ENCODE peak calls at places on chromosomes 11 and 22, in four cellular contexts. One of them, this sample, is unnamed. For H3K4me1, the result is how much of the 10 kb centered on the place peaks cover.

GRCh38 chr11:10809373-10810199 is 860 bp upstream of the EIF4G2 start:
- DNase-seq in HCT116: peak
- DNase-seq in pancreas: peak
- DNase-seq in PC-9: no peak
- DNase-seq in this sample: no peak

GRCh38 chr22:43777204-43777671 is 34.9 kb downstream of the EFCAB6 start:
- DNase-seq in HCT116: no peak
- DNase-seq in pancreas: no peak
- DNase-seq in PC-9: peak
- DNase-seq in this sample: no peak

GRCh38 chr11:130611791-130612251 is 163.4 kb downstream of the ADAMTS15 start:
- DNase-seq in HCT116: no peak
- DNase-seq in pancreas: no peak
- DNase-seq in PC-9: no peak
- DNase-seq in this sample: no peak

GRCh38 chr11:107598225-107599139 is 7.5 kb downstream of the ELMOD1 start:
- DNase-seq in HCT116: peak
- DNase-seq in pancreas: no peak
- DNase-seq in PC-9: peak
- DNase-seq in this sample: no peak

GRCh38 chr11:111910637-111911562 is 670 bp downstream of the CRYAB start:
- DNase-seq in HCT116: no peak
- DNase-seq in pancreas: no peak
- DNase-seq in PC-9: no peak
- DNase-seq in this sample: no peak

GRCh38 chr11:109859325-109859724 is 233.9 kb upstream of the ZC3H12C start:
- DNase-seq in HCT116: peak
- DNase-seq in pancreas: no peak
- DNase-seq in PC-9: no peak
- DNase-seq in this sample: no peak

GRCh38 chr11:79906189-79906588 is 465.4 kb upstream of the TENM4 start:
- DNase-seq in HCT116: no peak
- DNase-seq in pancreas: no peak
- DNase-seq in PC-9: no peak
- DNase-seq in this sample: no peak

GRCh38 chr11:29484548-29484947 is 532.3 kb downstream of the KCNA4 start:
- DNase-seq in HCT116: no peak
- DNase-seq in pancreas: no peak
- DNase-seq in PC-9: no peak
- DNase-seq in this sample: no peak

GRCh38 chr11:6405039-6405667 is 13.7 kb downstream of the APBB1 start:
- DNase-seq in HCT116: no peak
- DNase-seq in pancreas: no peak
- DNase-seq in PC-9: no peak
- DNase-seq in this sample: no peak

GRCh38 chr11:6604081-6604626 is 580 bp downstream of the ILK start:
- DNase-seq in HCT116: no peak
- DNase-seq in pancreas: peak
- DNase-seq in PC-9: peak
- DNase-seq in this sample: no peak

GRCh38 chr11:73907191-73907590 is 30.4 kb downstream of the PAAF1 start:
- DNase-seq in HCT116: peak
- DNase-seq in pancreas: no peak
- DNase-seq in PC-9: peak
- DNase-seq in this sample: no peak

GRCh38 chr22:20866716-20867115 is 7.9 kb downstream of the SNAP29 start:
- DNase-seq in HCT116: no peak
- DNase-seq in pancreas: no peak
- DNase-seq in PC-9: no peak
- DNase-seq in this sample: no peak

GRCh38 chr11:122344281-122344680 is 228.3 kb upstream of the BLID start:
- DNase-seq in HCT116: no peak
- DNase-seq in pancreas: no peak
- DNase-seq in PC-9: no peak
- DNase-seq in this sample: no peak

GRCh38 chr11:118608268-118609214 is 1.1 kb downstream of the PHLDB1 start:
- DNase-seq in HCT116: no peak
- DNase-seq in pancreas: peak
- DNase-seq in PC-9: peak
- DNase-seq in this sample: no peak

GRCh38 chr11:60776167-60776566 is 9.0 kb upstream of the MS4A10 start:
- DNase-seq in HCT116: no peak
- DNase-seq in pancreas: no peak
- DNase-seq in PC-9: no peak
- DNase-seq in this sample: no peak

GRCh38 chr11:134157451-134157850 is 66.3 kb downstream of the NCAPD3 start:
- DNase-seq in HCT116: no peak
- DNase-seq in pancreas: no peak
- DNase-seq in PC-9: no peak
- DNase-seq in this sample: no peak

GRCh38 chr11:9226514-9226913 is 38.6 kb downstream of the DENND5A start:
- DNase-seq in HCT116: no peak
- DNase-seq in pancreas: no peak
- DNase-seq in PC-9: no peak
- DNase-seq in this sample: no peak

GRCh38 chr11:64114231-64114630 is 51.7 kb downstream of the MACROD1 start:
- DNase-seq in HCT116: no peak
- DNase-seq in pancreas: no peak
- DNase-seq in PC-9: no peak
- DNase-seq in this sample: no peak

GRCh38 chr22:35330258-35330861 is 30.7 kb downstream of the TOM1 start:
- DNase-seq in HCT116: no peak
- DNase-seq in pancreas: peak
- DNase-seq in PC-9: no peak
- DNase-seq in this sample: no peak

GRCh38 chr22:26045051-26045450 is 124.2 kb upstream of the SEZ6L start:
- DNase-seq in HCT116: no peak
- DNase-seq in pancreas: peak
- DNase-seq in PC-9: no peak
- DNase-seq in this sample: no peak

GRCh38 chr11:28176231-28176853 is 68.2 kb downstream of the METTL15 start:
- DNase-seq in HCT116: peak
- DNase-seq in pancreas: no peak
- DNase-seq in PC-9: no peak
- DNase-seq in this sample: no peak

GRCh38 chr11:35893796-35894475 is 49.9 kb upstream of the LDLRAD3 start:
- DNase-seq in HCT116: no peak
- DNase-seq in pancreas: peak
- DNase-seq in PC-9: peak
- DNase-seq in this sample: no peak

DNA sequence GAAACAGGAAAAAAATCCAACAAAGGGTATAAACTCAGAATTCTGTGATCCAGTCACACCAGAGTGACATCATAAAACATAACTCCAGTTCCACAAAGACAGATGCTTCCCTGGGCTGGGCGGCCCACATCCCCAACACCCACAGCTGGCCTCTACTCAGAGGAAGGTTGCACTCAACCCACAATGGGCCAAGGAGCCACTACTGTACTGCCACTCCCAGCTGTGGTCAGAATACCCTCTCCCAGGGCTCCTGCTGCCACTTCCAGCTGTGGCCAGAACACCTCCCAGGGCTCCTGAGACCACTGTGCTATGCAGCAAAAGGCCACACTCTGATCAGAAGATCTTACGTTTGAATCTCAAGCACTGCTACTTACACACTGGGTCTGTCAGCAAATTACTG is 18.3 kb downstream of the SMCO4 start:
- DNase-seq in HCT116: no peak
- DNase-seq in pancreas: no peak
- DNase-seq in PC-9: no peak
- DNase-seq in this sample: no peak
- H3K4me1 ChIP-seq in HCT116: under half
- H3K4me1 ChIP-seq in pancreas: under half
- H3K4me1 ChIP-seq in PC-9: under half
- H3K4me1 ChIP-seq in this sample: under half

DNA sequence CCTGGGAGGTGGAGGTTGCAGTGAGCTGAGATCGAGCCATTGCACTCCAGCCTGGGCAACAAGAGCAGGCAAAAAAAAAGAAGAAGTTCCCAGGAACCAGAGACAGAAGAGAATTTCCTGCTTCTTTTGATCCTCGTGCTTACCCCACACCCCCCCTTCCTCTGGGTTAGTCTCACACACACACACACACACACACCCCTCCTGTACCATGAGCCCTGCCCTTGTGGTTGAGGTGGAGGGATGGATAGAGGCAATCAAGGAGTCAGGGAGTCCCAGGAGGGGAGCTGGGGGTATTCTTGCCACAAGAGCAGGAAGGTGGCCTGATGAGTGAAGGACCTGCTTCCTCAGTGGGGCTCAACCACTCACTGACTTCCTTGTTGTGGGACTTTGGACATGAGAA is 4.2 kb upstream of the UBE2L6 start:
- DNase-seq in HCT116: no peak
- DNase-seq in pancreas: no peak
- DNase-seq in PC-9: no peak
- DNase-seq in this sample: no peak
- H3K27ac ChIP-seq in HCT116: no peak
- H3K27ac ChIP-seq in pancreas: no peak
- H3K27ac ChIP-seq in PC-9: no peak
- H3K27ac ChIP-seq in this sample: no peak

GRCh38 chr11:13928566-13929251 is 33.8 kb upstream of the SPON1 start:
- DNase-seq in HCT116: no peak
- DNase-seq in pancreas: no peak
- DNase-seq in PC-9: no peak
- DNase-seq in this sample: no peak

GRCh38 chr11:13929551-13929950 is 33.0 kb upstream of the SPON1 start:
- DNase-seq in HCT116: no peak
- DNase-seq in pancreas: no peak
- DNase-seq in PC-9: no peak
- DNase-seq in this sample: no peak

GRCh38 chr11:13927496-13927895 is 35.0 kb upstream of the SPON1 start:
- DNase-seq in HCT116: no peak
- DNase-seq in pancreas: no peak
- DNase-seq in PC-9: no peak
- DNase-seq in this sample: no peak

DNA sequence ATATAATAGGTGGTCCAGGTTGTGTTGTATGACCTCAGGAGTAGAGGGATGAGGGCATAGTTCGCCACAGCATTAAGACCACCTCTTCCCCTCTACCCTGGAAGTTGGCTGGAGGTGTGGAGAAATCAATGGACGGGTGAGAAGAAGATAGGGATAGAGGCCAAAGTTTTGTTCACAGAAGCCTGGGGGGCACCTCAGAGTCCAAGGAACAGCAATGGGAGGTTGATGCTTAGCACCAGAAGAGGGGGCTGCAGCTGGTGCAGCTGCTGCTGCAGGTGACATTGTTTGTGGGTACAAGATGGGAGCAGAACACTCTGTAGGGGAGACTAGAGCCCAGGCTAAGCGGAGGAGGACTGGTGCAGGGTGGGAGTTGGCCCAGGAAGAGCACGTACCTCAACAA is 31.2 kb upstream of the SPON1 start:
- DNase-seq in HCT116: no peak
- DNase-seq in pancreas: no peak
- DNase-seq in PC-9: no peak
- DNase-seq in this sample: no peak
- H3K4me1 ChIP-seq in HCT116: under half
- H3K4me1 ChIP-seq in pancreas: under half
- H3K4me1 ChIP-seq in PC-9: under half
- H3K4me1 ChIP-seq in this sample: under half

DNA sequence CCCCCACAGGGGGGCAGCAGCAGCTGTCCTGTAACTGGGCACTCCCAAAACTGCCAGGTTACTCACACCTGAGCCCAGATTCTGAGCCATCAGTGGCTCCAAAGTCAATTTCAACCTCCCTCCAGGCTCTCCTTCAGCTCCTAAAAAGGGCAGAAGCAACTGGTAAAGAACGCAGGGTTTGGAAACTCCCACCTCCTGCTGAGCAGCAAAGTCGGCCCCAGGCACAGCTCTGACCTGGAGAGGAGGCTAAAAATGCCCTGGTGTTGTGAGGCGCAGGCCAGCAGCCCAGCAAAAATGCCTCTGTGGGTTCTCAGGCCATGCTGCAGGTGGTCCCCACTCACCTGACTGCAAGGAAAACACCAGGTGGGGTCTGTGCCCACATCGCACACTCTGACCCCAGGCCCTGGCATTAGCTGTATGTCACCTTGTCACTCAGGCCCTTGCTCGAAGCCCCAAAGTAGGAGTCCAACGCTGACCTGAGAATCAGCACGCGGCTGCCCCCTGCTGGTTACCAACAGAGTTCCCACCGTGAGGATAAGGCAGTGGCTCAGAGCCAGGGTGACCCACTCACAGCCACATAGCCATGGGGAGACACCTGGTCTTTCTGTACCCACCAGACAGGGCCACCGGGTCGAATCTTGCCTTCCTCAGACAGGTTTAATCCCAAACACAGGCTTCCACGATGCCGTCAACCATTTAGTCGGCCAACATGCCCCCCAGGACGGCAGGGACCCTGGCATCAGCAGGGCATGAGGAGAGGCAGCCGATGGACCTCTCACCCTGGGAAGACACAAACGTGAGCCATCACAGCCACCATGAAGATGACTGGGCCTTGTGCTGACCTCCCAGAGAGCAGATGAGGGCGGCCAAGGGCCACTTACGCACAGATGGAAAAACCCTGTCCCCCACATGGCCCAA is 11.1 kb downstream of the POLR3H start:
- DNase-seq in HCT116: no peak
- DNase-seq in pancreas: peak
- DNase-seq in PC-9: no peak
- DNase-seq in this sample: no peak
- H3K27ac ChIP-seq in HCT116: no peak
- H3K27ac ChIP-seq in pancreas: no peak
- H3K27ac ChIP-seq in PC-9: no peak
- H3K27ac ChIP-seq in this sample: no peak

GRCh38 chr11:101442936-101443521 is 140.8 kb downstream of the TRPC6 start:
- DNase-seq in HCT116: no peak
- DNase-seq in pancreas: no peak
- DNase-seq in PC-9: no peak
- DNase-seq in this sample: no peak

GRCh38 chr11:101446238-101446637 is 137.6 kb downstream of the TRPC6 start:
- DNase-seq in HCT116: no peak
- DNase-seq in pancreas: no peak
- DNase-seq in PC-9: no peak
- DNase-seq in this sample: no peak

GRCh38 chr11:101444164-101444563 is 139.6 kb downstream of the TRPC6 start:
- DNase-seq in HCT116: no peak
- DNase-seq in pancreas: no peak
- DNase-seq in PC-9: no peak
- DNase-seq in this sample: no peak

GRCh38 chr11:101445761-101446160 is 138.0 kb downstream of the TRPC6 start:
- DNase-seq in HCT116: no peak
- DNase-seq in pancreas: no peak
- DNase-seq in PC-9: no peak
- DNase-seq in this sample: no peak

GRCh38 chr11:101444851-101445250 is 139.0 kb downstream of the TRPC6 start:
- DNase-seq in HCT116: no peak
- DNase-seq in pancreas: no peak
- DNase-seq in PC-9: no peak
- DNase-seq in this sample: no peak
- H3K4me1 ChIP-seq in HCT116: under half
- H3K4me1 ChIP-seq in pancreas: under half
- H3K4me1 ChIP-seq in PC-9: under half
- H3K4me1 ChIP-seq in this sample: under half

DNA sequence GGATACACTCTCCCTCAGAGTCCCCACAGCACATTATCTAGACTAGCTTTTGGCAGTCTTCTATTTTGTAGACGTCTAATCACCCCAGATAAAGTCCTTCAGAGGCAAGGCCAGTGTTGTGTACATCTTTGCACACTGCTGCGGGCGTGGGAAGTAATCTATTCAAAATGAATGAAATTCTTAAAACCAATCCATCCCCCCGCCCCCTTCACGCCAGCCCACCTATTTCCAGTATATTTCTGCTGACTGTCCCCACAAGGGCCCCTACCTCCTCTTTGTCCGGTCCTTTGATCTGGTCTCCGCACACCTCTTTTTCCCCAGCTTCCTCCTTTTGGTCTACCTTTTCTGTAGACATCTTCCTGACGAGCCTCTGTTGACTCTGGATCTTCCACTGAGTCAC is 383 bp downstream of the BSCL2 start:
- DNase-seq in HCT116: no peak
- DNase-seq in pancreas: no peak
- DNase-seq in PC-9: no peak
- DNase-seq in this sample: no peak
- H3K27ac ChIP-seq in HCT116: peak
- H3K27ac ChIP-seq in pancreas: peak
- H3K27ac ChIP-seq in PC-9: no peak
- H3K27ac ChIP-seq in this sample: no peak

This sample was measured in iPS DF 6.9.